ENCODE peak calls at places on chromosomes 16 and 17, in five cellular contexts. I is mammary epithelial cell, E is fibroblast of lung, N is uterus, M is M059J. B is an unnamed sample.

GRCh38 chr16:70512456-70512855 is 10.9 kb downstream of the COG4 start:
- DNase-seq in I (peak; percentile 91), E (peak; percentile 50), N (no peak), M (peak; percentile 82), B (peak; percentile 32)

GRCh38 chr17:44599298-44600175 is 42.3 kb downstream of the FZD2 start:
- DNase-seq in I (no peak), E (peak; percentile 98), N (peak; percentile 89), M (peak; percentile 96), B (peak; percentile 83)

GRCh38 chr17:8255499-8255898 is 6.4 kb downstream of the PFAS start:
- DNase-seq in I (no peak), E (no peak), N (no peak), M (no peak), B (no peak)

GRCh38 chr16:55576369-55576768 is 9.9 kb downstream of the CAPNS2 start:
- DNase-seq in I (no peak), E (no peak), N (no peak), M (no peak), B (no peak)

GRCh38 chr17:32914181-32914580 is 13.8 kb upstream of the TMEM98 start:
- DNase-seq in I (no peak), E (no peak), N (no peak), M (no peak), B (no peak)

GRCh38 chr17:63481488-63481870 is 4.6 kb downstream of the ACE start:
- DNase-seq in I (no peak), E (no peak), N (no peak), M (no peak), B (no peak)

GRCh38 chr17:44901323-44901965 is 2.2 kb upstream of the EFTUD2 start:
- DNase-seq in I (peak; percentile 76), E (peak; percentile 76), N (no peak), M (peak; percentile 95), B (peak; percentile 92)

GRCh38 chr16:24986512-24987303 is 28.5 kb downstream of the ARHGAP17 start:
- DNase-seq in I (no peak), E (peak; percentile 91), N (peak; percentile 36), M (peak; percentile 91), B (peak; percentile 87)

GRCh38 chr16:74309789-74310781 is 13.5 kb downstream of the PSMD7 start:
- DNase-seq in I (peak; percentile 34), E (peak; percentile 44), N (no peak), M (peak; percentile 48), B (peak; percentile 59)

GRCh38 chr16:48608871-48609452 is 1.0 kb downstream of the N4BP1 start:
- DNase-seq in I (no peak), E (peak; percentile 22), N (peak; percentile 26), M (no peak), B (no peak)

GRCh38 chr17:82965371-82965770 is 114.0 kb upstream of the METRNL start:
- DNase-seq in I (no peak), E (no peak), N (no peak), M (no peak), B (no peak)

GRCh38 chr17:14057591-14057990 is 11.7 kb upstream of the COX10 start:
- DNase-seq in I (no peak), E (peak; percentile 52), N (no peak), M (no peak), B (no peak)

GRCh38 chr16:20956319-20956718 is 55.7 kb downstream of the LYRM1 start:
- DNase-seq in I (no peak), E (peak; percentile 3), N (no peak), M (peak; percentile 18), B (no peak)

GRCh38 chr17:75816693-75817092 is 27.5 kb downstream of the UNC13D start:
- DNase-seq in I (no peak), E (no peak), N (no peak), M (no peak), B (no peak)

GRCh38 chr16:47461598-47462266 is 601 bp downstream of the PHKB start:
- DNase-seq in I (peak; percentile 68), E (peak; percentile 71), N (no peak), M (peak; percentile 84), B (peak; percentile 60)

GRCh38 chr17:27458524-27458908 is 2.3 kb downstream of the KSR1 start:
- DNase-seq in I (no peak), E (no peak), N (no peak), M (no peak), B (no peak)

GRCh38 chr17:60941028-60941427 is 263.4 kb downstream of the BCAS3 start:
- DNase-seq in I (peak; percentile 65), E (peak; percentile 98), N (peak; percentile 45), M (peak; percentile 88), B (peak; percentile 81)

GRCh38 chr17:82828875-82829487 is 10.8 kb downstream of the ZNF750 start:
- DNase-seq in I (no peak), E (no peak), N (no peak), M (no peak), B (no peak)

GRCh38 chr17:41520821-41521521 is 2.3 kb upstream of the KRT15 start:
- DNase-seq in I (peak; percentile 66), E (peak; percentile 36), N (no peak), M (peak; percentile 84), B (peak; percentile 94)